ENCODE peak calls at places on chromosomes 13 and 19, in six cellular contexts. C is GM23248, X is cardiac muscle cell, U is psoas muscle, E is thoracic aorta, G is mesendoderm. S is an unnamed sample.

GRCh38 chr13:21933001-21933400 is 262.1 kb downstream of the FGF9 start:
- DNase-seq in C (no peak), X (no peak), U (no peak), E (no peak), G (no peak), S (no peak)

GRCh38 chr13:85497652-85498051 is 301.6 kb downstream of the SLITRK6 start:
- DNase-seq in C (peak; percentile 8), X (peak; percentile 97), U (no peak), E (no peak), G (no peak), S (peak; percentile 85)

GRCh38 chr19:871446-872265 is 12.2 kb downstream of the CFD start:
- DNase-seq in C (no peak), X (peak; percentile 56), U (peak; percentile 62), E (no peak), G (peak; percentile 87), S (peak; percentile 45)

GRCh38 chr13:65724261-65724660 is 1505.9 kb downstream of the PCDH9 start:
- DNase-seq in C (no peak), X (peak; percentile 89), U (no peak), E (no peak), G (no peak), S (peak; percentile 44)

GRCh38 chr19:7685546-7686445 is 5.2 kb downstream of the TRAPPC5 start:
- DNase-seq in C (no peak), X (no peak), U (no peak), E (no peak), G (no peak), S (peak; percentile 12)

GRCh38 chr19:48303866-48304265 is 21.5 kb upstream of the EMP3 start:
- DNase-seq in C (no peak), X (no peak), U (no peak), E (no peak), G (no peak), S (no peak)

GRCh38 chr19:58002384-58003152 is at the start of gene ZNF606:
- DNase-seq in C (peak; percentile 96), X (peak; percentile 94), U (peak; percentile 93), E (peak; percentile 33), G (peak; percentile 94), S (peak; percentile 94)

GRCh38 chr19:41753936-41754529 is 1.3 kb upstream of the CEACAM6 start:
- DNase-seq in C (peak; percentile 41), X (peak; percentile 36), U (no peak), E (no peak), G (peak; percentile 32), S (peak; percentile 53)

GRCh38 chr19:35992902-35993765 is 1.9 kb upstream of the SDHAF1 start:
- DNase-seq in C (no peak), X (no peak), U (no peak), E (no peak), G (no peak), S (no peak)

GRCh38 chr13:103007427-103007762 is 58.8 kb downstream of the SLC10A2 start:
- DNase-seq in C (no peak), X (no peak), U (no peak), E (no peak), G (no peak), S (no peak)

GRCh38 chr19:55304980-55305379 is 20.2 kb downstream of the TMEM150B start:
- DNase-seq in C (no peak), X (no peak), U (no peak), E (no peak), G (no peak), S (no peak)

GRCh38 chr19:44745386-44745831 is 3.1 kb upstream of the BCL3 start:
- DNase-seq in C (peak; percentile 87), X (peak; percentile 92), U (peak; percentile 85), E (no peak), G (peak; percentile 65), S (peak; percentile 91)

GRCh38 chr13:112448621-112449544 is 72.7 kb downstream of the SPACA7 start:
- DNase-seq in C (no peak), X (no peak), U (peak; percentile 28), E (no peak), G (no peak), S (no peak)

GRCh38 chr19:14090509-14091085 is at the start of gene SAMD1:
- DNase-seq in C (peak; percentile 93), X (peak; percentile 96), U (peak; percentile 96), E (peak; percentile 78), G (peak; percentile 92), S (peak; percentile 97)

GRCh38 chr13:48749699-48750473 is 96.2 kb downstream of the CYSLTR2 start:
- DNase-seq in C (peak; percentile 100), X (peak; percentile 95), U (peak; percentile 90), E (peak; percentile 75), G (peak; percentile 89), S (peak; percentile 94)

GRCh38 chr13:72920097-72920496 is 138.2 kb downstream of the PIBF1 start:
- DNase-seq in C (peak; percentile 42), X (no peak), U (peak; percentile 64), E (no peak), G (no peak), S (no peak)

GRCh38 chr13:28379371-28380083 is 115.4 kb downstream of the FLT1 start:
- DNase-seq in C (no peak), X (no peak), U (no peak), E (no peak), G (no peak), S (no peak)

GRCh38 chr13:29855784-29856183 is 5.4 kb upstream of the UBL3 start:
- DNase-seq in C (no peak), X (no peak), U (no peak), E (no peak), G (no peak), S (no peak)

GRCh38 chr13:75550159-75550567 is 572 bp downstream of the UCHL3 start:
- DNase-seq in C (peak; percentile 91), X (peak; percentile 70), U (no peak), E (peak; percentile 18), G (peak; percentile 40), S (peak; percentile 81)

GRCh38 chr13:98939552-98940306 is 38.1 kb downstream of the DOCK9 start:
- DNase-seq in C (peak; percentile 22), X (peak; percentile 22), U (no peak), E (no peak), G (no peak), S (no peak)

GRCh38 chr13:114081761-114082681 is 50.4 kb downstream of the RASA3 start:
- DNase-seq in C (no peak), X (no peak), U (peak; percentile 41), E (no peak), G (no peak), S (no peak)

GRCh38 chr19:32789429-32789828 is 69.9 kb downstream of the TDRD12 start:
- DNase-seq in C (no peak), X (no peak), U (no peak), E (no peak), G (no peak), S (no peak)

GRCh38 chr13:36163809-36164308 is 32.7 kb upstream of the DCLK1 start:
- DNase-seq in C (peak; percentile 1), X (peak; percentile 89), U (peak; percentile 76), E (no peak), G (no peak), S (peak; percentile 92)

GRCh38 chr19:32642771-32643170 is 32.2 kb downstream of the ANKRD27 start:
- DNase-seq in C (no peak), X (no peak), U (no peak), E (no peak), G (no peak), S (no peak)

GRCh38 chr19:47418595-47419036 is 711 bp downstream of the MEIS3 start:
- DNase-seq in C (peak; percentile 35), X (no peak), U (no peak), E (no peak), G (no peak), S (peak; percentile 39)

GRCh38 chr13:97364827-97365226 is 69.1 kb upstream of the RAP2A start:
- DNase-seq in C (no peak), X (no peak), U (no peak), E (no peak), G (no peak), S (no peak)
- H3K4me1 ChIP-seq in C (peaks cover 13% of the 10 kb centered on the region), X (peaks cover 10% of the 10 kb centered on the region), U (peaks cover 4% of the 10 kb centered on the region), E (peaks cover 8% of the 10 kb centered on the region), G (no peaks in the 10 kb centered on the region), S (peaks cover 30% of the 10 kb centered on the region)

DNA sequence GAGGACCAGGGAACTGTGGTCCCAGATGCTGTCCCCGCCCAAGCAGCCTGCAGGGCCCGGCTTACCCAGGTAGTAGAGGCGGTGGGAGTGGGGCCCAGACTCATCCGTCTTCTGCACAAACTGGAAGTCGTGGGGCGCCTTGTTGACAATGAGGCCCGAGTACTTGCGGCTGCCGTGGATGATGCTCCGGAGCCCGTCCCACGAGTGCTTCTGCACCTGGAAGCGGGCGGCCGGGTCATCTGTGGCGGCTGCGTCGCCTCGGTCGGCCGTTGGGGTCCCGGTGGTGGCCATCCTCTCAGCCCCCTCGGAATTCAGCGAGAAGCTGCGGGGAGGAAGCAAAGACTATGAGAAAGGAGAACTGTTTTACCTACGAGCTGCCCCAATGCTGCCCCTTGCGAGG is 9.6 kb downstream of the DPP9 start:
- DNase-seq in C (no peak), X (no peak), U (no peak), E (no peak), G (no peak), S (no peak)
- H3K4me1 ChIP-seq in C (peaks cover 18% of the 10 kb centered on the region), X (no peaks in the 10 kb centered on the region), U (peaks cover 55% of the 10 kb centered on the region), E (peaks cover 54% of the 10 kb centered on the region), G (no peaks in the 10 kb centered on the region), S (peaks cover 25% of the 10 kb centered on the region)

DNA sequence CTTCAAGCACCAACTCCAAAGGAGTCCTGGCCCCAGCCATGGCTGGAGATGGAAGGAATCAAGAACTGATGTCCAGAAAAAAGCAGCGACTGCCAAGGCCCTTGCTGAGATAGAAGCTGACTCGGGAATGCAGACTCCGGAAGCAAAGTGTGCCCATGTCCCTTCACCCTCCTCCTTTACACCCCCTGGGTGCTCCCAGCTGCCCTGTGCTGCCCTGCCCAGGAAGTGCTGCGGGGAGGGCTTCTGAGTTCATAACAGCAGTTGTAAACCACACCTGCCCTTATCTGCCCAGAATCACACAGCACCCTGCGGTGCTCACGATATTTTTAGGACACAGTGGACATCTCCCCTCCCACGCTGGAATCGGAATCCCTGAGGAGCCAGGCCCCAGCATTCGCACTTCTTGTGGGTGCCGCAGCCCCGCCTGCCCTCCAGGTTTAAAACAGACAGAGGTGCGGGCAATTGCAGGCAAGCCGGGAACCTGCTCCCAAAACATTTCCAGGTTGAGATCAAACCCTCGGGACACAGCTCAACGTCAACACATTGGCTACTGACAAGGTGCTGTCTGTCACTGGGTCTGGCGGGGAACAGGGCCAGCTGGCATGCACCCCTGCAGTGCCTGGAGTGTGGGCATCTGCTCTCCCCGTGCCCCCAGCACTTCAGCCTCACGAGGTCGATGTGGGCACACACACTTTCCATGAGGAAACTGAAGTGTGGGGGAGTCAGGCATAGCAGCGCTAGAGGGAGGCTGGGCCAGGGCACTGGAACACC is 36.9 kb downstream of the RAB20 start:
- DNase-seq in C (no peak), X (no peak), U (no peak), E (no peak), G (no peak), S (no peak)
- H3K4me1 ChIP-seq in C (peaks cover 10% of the 10 kb centered on the region), X (peaks cover 47% of the 10 kb centered on the region), U (peaks cover 4% of the 10 kb centered on the region), E (peaks cover 100% of the 10 kb centered on the region), G (peaks cover 8% of the 10 kb centered on the region), S (peaks cover 53% of the 10 kb centered on the region)

GRCh38 chr19:10751109-10751972 is 33.5 kb downstream of the DNM2 start:
- DNase-seq in C (no peak), X (no peak), U (no peak), E (no peak), G (peak; percentile 61), S (no peak)

GRCh38 chr19:10752913-10753285 is 35.0 kb downstream of the DNM2 start:
- DNase-seq in C (no peak), X (no peak), U (no peak), E (no peak), G (no peak), S (no peak)

GRCh38 chr19:10753305-10753704 is 35.4 kb downstream of the DNM2 start:
- DNase-seq in C (no peak), X (no peak), U (no peak), E (no peak), G (no peak), S (no peak)

GRCh38 chr19:10749435-10750384 is 31.8 kb downstream of the DNM2 start:
- DNase-seq in C (no peak), X (no peak), U (no peak), E (no peak), G (no peak), S (no peak)

GRCh38 chr19:10752237-10752912 is 34.5 kb downstream of the DNM2 start:
- DNase-seq in C (no peak), X (no peak), U (no peak), E (no peak), G (no peak), S (no peak)
- H3K4me1 ChIP-seq in C (peaks cover 6% of the 10 kb centered on the region), X (peaks cover 5% of the 10 kb centered on the region), U (peaks cover 37% of the 10 kb centered on the region), E (peaks cover 41% of the 10 kb centered on the region), G (peaks cover 3% of the 10 kb centered on the region), S (peaks cover 31% of the 10 kb centered on the region)

S was measured in adipocyte.